ENCODE peak calls at places on chromosomes 11 and 22, in four cellular contexts. G, J, N and R are unnamed samples.

GRCh38 chr11:104091281-104092071 is 55.0 kb downstream of the DDI1 start:
- DNase-seq in G (no peak), N (no peak), J (no peak), R (no peak)

GRCh38 chr22:37516456-37516855 is 2.8 kb downstream of the CARD10 start:
- DNase-seq in J (no peak), N (no peak), G (no peak), R (no peak)

GRCh38 chr11:43942651-43943356 is 367 bp downstream of the C11orf96 start:
- DNase-seq in G (peak; percentile 48), J (peak; percentile 61), N (no peak), R (peak; percentile 66)

GRCh38 chr11:117026593-117027330 is 71.5 kb downstream of the SIK3 start:
- DNase-seq in N (peak; percentile 69), J (no peak), G (peak; percentile 59), R (no peak)

GRCh38 chr11:34960277-34960676 is 43.9 kb downstream of the PDHX start:
- DNase-seq in N (no peak), J (no peak), G (peak; percentile 14), R (no peak)

GRCh38 chr22:49262167-49262566 is 565.5 kb downstream of the BRD1 start:
- DNase-seq in J (no peak), N (no peak), G (no peak), R (peak; percentile 1)

GRCh38 chr11:13349046-13349445 is 71.5 kb downstream of the BMAL1 start:
- DNase-seq in G (no peak), N (no peak), J (no peak), R (no peak)

GRCh38 chr11:9757809-9758675 is 94.2 kb downstream of the SWAP70 start:
- DNase-seq in N (peak; percentile 83), G (peak; percentile 69), J (peak; percentile 88), R (no peak)

GRCh38 chr11:78938036-78938435 is 363.4 kb upstream of the NARS2 start:
- DNase-seq in N (no peak), G (no peak), J (no peak), R (no peak)

GRCh38 chr11:48034926-48035876 is 54.8 kb downstream of the PTPRJ start:
- DNase-seq in G (peak; percentile 21), N (no peak), J (no peak), R (no peak)

GRCh38 chr11:68374531-68374930 is 62.1 kb downstream of the LRP5 start:
- DNase-seq in J (no peak), G (peak; percentile 46), N (no peak), R (peak; percentile 82)

GRCh38 chr11:41954034-41954433 is 494.6 kb upstream of the LRRC4C start:
- DNase-seq in J (no peak), N (peak; percentile 52), G (no peak), R (no peak)

GRCh38 chr11:71086687-71087258 is 165.6 kb downstream of the SHANK2 start:
- DNase-seq in N (peak; percentile 49), J (peak; percentile 82), G (peak; percentile 50), R (peak; percentile 13)

GRCh38 chr11:10540546-10540914 is 457 bp downstream of the RNF141 start:
- DNase-seq in G (peak; percentile 58), J (peak; percentile 74), N (peak; percentile 61), R (no peak)

GRCh38 chr11:123597859-123598258 is 56.6 kb downstream of the SCN3B start:
- DNase-seq in N (no peak), J (no peak), G (no peak), R (no peak)

GRCh38 chr22:50317674-50318073 is 9.1 kb downstream of the DENND6B start:
- DNase-seq in N (no peak), J (no peak), G (no peak), R (no peak)

GRCh38 chr22:21939392-21940319 is 13.0 kb downstream of the PPM1F start:
- DNase-seq in G (peak; percentile 47), N (no peak), J (no peak), R (no peak)

GRCh38 chr11:11607772-11608171 is 14.0 kb downstream of the GALNT18 start:
- DNase-seq in J (no peak), G (peak; percentile 59), N (peak; percentile 74), R (no peak)

GRCh38 chr22:45296628-45297297 is 12.0 kb downstream of the UPK3A start:
- DNase-seq in G (no peak), N (no peak), J (no peak), R (no peak)

GRCh38 chr11:47468598-47469214 is 19.8 kb upstream of the RAPSN start:
- DNase-seq in G (no peak), N (no peak), J (no peak), R (no peak)